ENCODE peak calls at places on chromosome 1, in four cellular contexts. One of them, this sample, is unnamed.

GRCh38 chr1:8055973-8056372 is 29.9 kb upstream of the ERRFI1 start:
- DNase-seq in AG04450: no peak
- DNase-seq in CD8-positive, alpha-beta T cell: no peak
- DNase-seq in AG09309: peak
- DNase-seq in this sample: no peak

GRCh38 chr1:59947047-59947938 is 20.7 kb upstream of the CYP2J2 start:
- DNase-seq in AG09309: peak
- DNase-seq in CD8-positive, alpha-beta T cell: peak
- DNase-seq in AG04450: peak
- DNase-seq in this sample: peak

GRCh38 chr1:112172294-112172882 is 182.9 kb upstream of the KCND3 start:
- DNase-seq in AG09309: peak
- DNase-seq in CD8-positive, alpha-beta T cell: no peak
- DNase-seq in AG04450: peak
- DNase-seq in this sample: no peak

GRCh38 chr1:91610102-91610501 is 109.5 kb downstream of the CDC7 start:
- DNase-seq in AG09309: no peak
- DNase-seq in CD8-positive, alpha-beta T cell: no peak
- DNase-seq in AG04450: no peak
- DNase-seq in this sample: no peak

GRCh38 chr1:21857840-21858670 is 46.0 kb downstream of the LDLRAD2 start:
- DNase-seq in AG09309: no peak
- DNase-seq in AG04450: no peak
- DNase-seq in CD8-positive, alpha-beta T cell: no peak
- DNase-seq in this sample: no peak

GRCh38 chr1:220528679-220529529 is 968 bp downstream of the MARK1 start:
- DNase-seq in AG09309: no peak
- DNase-seq in AG04450: no peak
- DNase-seq in CD8-positive, alpha-beta T cell: no peak
- DNase-seq in this sample: no peak

GRCh38 chr1:208292913-208293312 is 48.7 kb upstream of the PLXNA2 start:
- DNase-seq in AG09309: no peak
- DNase-seq in CD8-positive, alpha-beta T cell: no peak
- DNase-seq in AG04450: no peak
- DNase-seq in this sample: no peak

GRCh38 chr1:225896937-225897549 is 8.1 kb upstream of the LEFTY1 start:
- DNase-seq in AG09309: no peak
- DNase-seq in AG04450: no peak
- DNase-seq in CD8-positive, alpha-beta T cell: peak
- DNase-seq in this sample: no peak

GRCh38 chr1:47405697-47406096 is 10.4 kb upstream of the FOXE3 start:
- DNase-seq in AG04450: no peak
- DNase-seq in CD8-positive, alpha-beta T cell: no peak
- DNase-seq in AG09309: no peak
- DNase-seq in this sample: no peak

GRCh38 chr1:21573971-21574458 is 64.8 kb downstream of the ALPL start:
- DNase-seq in AG09309: no peak
- DNase-seq in CD8-positive, alpha-beta T cell: no peak
- DNase-seq in AG04450: no peak
- DNase-seq in this sample: no peak

GRCh38 chr1:211642870-211643269 is 32.6 kb downstream of the NEK2 start:
- DNase-seq in CD8-positive, alpha-beta T cell: no peak
- DNase-seq in AG04450: no peak
- DNase-seq in AG09309: no peak
- DNase-seq in this sample: no peak

GRCh38 chr1:47963568-47963973 is 33.6 kb downstream of the TRABD2B start:
- DNase-seq in AG09309: no peak
- DNase-seq in CD8-positive, alpha-beta T cell: no peak
- DNase-seq in AG04450: no peak
- DNase-seq in this sample: no peak

GRCh38 chr1:24386241-24386640 is 27.3 kb downstream of the STPG1 start:
- DNase-seq in AG04450: no peak
- DNase-seq in AG09309: no peak
- DNase-seq in CD8-positive, alpha-beta T cell: no peak
- DNase-seq in this sample: no peak

GRCh38 chr1:223114871-223115270 is 28.2 kb downstream of the TLR5 start:
- DNase-seq in AG04450: no peak
- DNase-seq in AG09309: no peak
- DNase-seq in CD8-positive, alpha-beta T cell: no peak
- DNase-seq in this sample: no peak

GRCh38 chr1:153688283-153688682 is 9.8 kb downstream of the NPR1 start:
- DNase-seq in AG04450: no peak
- DNase-seq in AG09309: no peak
- DNase-seq in CD8-positive, alpha-beta T cell: no peak
- DNase-seq in this sample: no peak

GRCh38 chr1:167431261-167431908 is 86.9 kb downstream of the CD247 start:
- DNase-seq in AG09309: no peak
- DNase-seq in AG04450: no peak
- DNase-seq in CD8-positive, alpha-beta T cell: no peak
- DNase-seq in this sample: no peak

GRCh38 chr1:22257286-22258275 is 114.7 kb upstream of the WNT4 start:
- DNase-seq in CD8-positive, alpha-beta T cell: no peak
- DNase-seq in AG09309: no peak
- DNase-seq in AG04450: no peak
- DNase-seq in this sample: no peak

GRCh38 chr1:208234721-208235120 is 9.5 kb downstream of the PLXNA2 start:
- DNase-seq in AG09309: no peak
- DNase-seq in AG04450: no peak
- DNase-seq in CD8-positive, alpha-beta T cell: no peak
- DNase-seq in this sample: no peak

GRCh38 chr1:17194133-17194475 is 10.8 kb upstream of the PADI1 start:
- DNase-seq in AG04450: no peak
- DNase-seq in AG09309: no peak
- DNase-seq in CD8-positive, alpha-beta T cell: no peak
- DNase-seq in this sample: no peak

GRCh38 chr1:7784492-7785071 is 491 bp downstream of the PER3 start:
- DNase-seq in AG04450: no peak
- DNase-seq in CD8-positive, alpha-beta T cell: no peak
- DNase-seq in AG09309: no peak
- DNase-seq in this sample: no peak

GRCh38 chr1:42956739-42957138 is 1.9 kb downstream of the SLC2A1 start:
- DNase-seq in AG09309: no peak
- DNase-seq in CD8-positive, alpha-beta T cell: no peak
- DNase-seq in AG04450: no peak
- DNase-seq in this sample: no peak

GRCh38 chr1:27192039-27192529 is 37.2 kb upstream of the SLC9A1 start:
- DNase-seq in AG04450: no peak
- DNase-seq in AG09309: no peak
- DNase-seq in CD8-positive, alpha-beta T cell: no peak
- DNase-seq in this sample: no peak

GRCh38 chr1:229012823-229013222 is 258.1 kb upstream of the RAB4A start:
- DNase-seq in AG04450: no peak
- DNase-seq in AG09309: no peak
- DNase-seq in CD8-positive, alpha-beta T cell: no peak
- DNase-seq in this sample: no peak

GRCh38 chr1:197224160-197224559 is 43.9 kb upstream of the CRB1 start:
- DNase-seq in CD8-positive, alpha-beta T cell: no peak
- DNase-seq in AG04450: no peak
- DNase-seq in AG09309: no peak
- DNase-seq in this sample: no peak

GRCh38 chr1:160454371-160455152 is 54.2 kb downstream of the VANGL2 start:
- DNase-seq in CD8-positive, alpha-beta T cell: no peak
- DNase-seq in AG09309: no peak
- DNase-seq in AG04450: no peak
- DNase-seq in this sample: no peak

GRCh38 chr1:223670458-223671159 is 5.1 kb upstream of the CAPN8 start:
- DNase-seq in CD8-positive, alpha-beta T cell: no peak
- DNase-seq in AG09309: no peak
- DNase-seq in AG04450: no peak
- DNase-seq in this sample: no peak

GRCh38 chr1:182205378-182206022 is 144.0 kb upstream of the ZNF648 start:
- DNase-seq in AG04450: no peak
- DNase-seq in CD8-positive, alpha-beta T cell: no peak
- DNase-seq in AG09309: no peak
- DNase-seq in this sample: no peak

GRCh38 chr1:21919520-21919919 is 17.6 kb downstream of the HSPG2 start:
- DNase-seq in CD8-positive, alpha-beta T cell: no peak
- DNase-seq in AG09309: no peak
- DNase-seq in AG04450: peak
- DNase-seq in this sample: no peak

GRCh38 chr1:204073837-204074273 is 940 bp downstream of the SOX13 start:
- DNase-seq in AG09309: no peak
- DNase-seq in AG04450: no peak
- DNase-seq in CD8-positive, alpha-beta T cell: no peak
- DNase-seq in this sample: no peak

GRCh38 chr1:176102243-176102642 is 104.8 kb downstream of the COP1 start:
- DNase-seq in AG09309: no peak
- DNase-seq in CD8-positive, alpha-beta T cell: no peak
- DNase-seq in AG04450: no peak
- DNase-seq in this sample: no peak

GRCh38 chr1:57222801-57223200 is 201.1 kb downstream of the DAB1 start:
- DNase-seq in CD8-positive, alpha-beta T cell: no peak
- DNase-seq in AG04450: no peak
- DNase-seq in AG09309: no peak
- DNase-seq in this sample: no peak

GRCh38 chr1:235503333-235504121 is 725 bp downstream of the B3GALNT2 start:
- DNase-seq in CD8-positive, alpha-beta T cell: no peak
- DNase-seq in AG04450: no peak
- DNase-seq in AG09309: no peak
- DNase-seq in this sample: no peak

GRCh38 chr1:234408757-234409156 is 35.5 kb downstream of the COA6 start:
- DNase-seq in CD8-positive, alpha-beta T cell: peak
- DNase-seq in AG09309: no peak
- DNase-seq in AG04450: no peak
- DNase-seq in this sample: no peak

GRCh38 chr1:36133484-36133883 is 8.5 kb upstream of the COL8A2 start:
- DNase-seq in CD8-positive, alpha-beta T cell: no peak
- DNase-seq in AG09309: peak
- DNase-seq in AG04450: peak
- DNase-seq in this sample: peak

GRCh38 chr1:16018749-16019515 is 1.1 kb upstream of the HSPB7 start:
- DNase-seq in AG04450: no peak
- DNase-seq in AG09309: no peak
- DNase-seq in CD8-positive, alpha-beta T cell: no peak
- DNase-seq in this sample: no peak

GRCh38 chr1:86227026-86227425 is 70.5 kb upstream of the COL24A1 start:
- DNase-seq in AG09309: no peak
- DNase-seq in AG04450: no peak
- DNase-seq in CD8-positive, alpha-beta T cell: no peak
- DNase-seq in this sample: no peak

GRCh38 chr1:203142124-203142523 is 14.6 kb downstream of the ADORA1 start:
- DNase-seq in AG04450: no peak
- DNase-seq in AG09309: no peak
- DNase-seq in CD8-positive, alpha-beta T cell: no peak
- DNase-seq in this sample: no peak

GRCh38 chr1:231421616-231421970 is 494 bp downstream of the EGLN1 start:
- DNase-seq in AG04450: no peak
- DNase-seq in CD8-positive, alpha-beta T cell: no peak
- DNase-seq in AG09309: no peak
- DNase-seq in this sample: no peak

GRCh38 chr1:156177918-156178654 is 15.8 kb upstream of the SLC25A44 start:
- DNase-seq in CD8-positive, alpha-beta T cell: no peak
- DNase-seq in AG09309: no peak
- DNase-seq in AG04450: no peak
- DNase-seq in this sample: no peak
- TF ChIP-seq CTCF in CD8-positive, alpha-beta T cell: no peak
- TF ChIP-seq CTCF in AG09309: no peak
- TF ChIP-seq CTCF in AG04450: no peak
- TF ChIP-seq CTCF in this sample: no peak

GRCh38 chr1:64514197-64514765 is 44.4 kb downstream of the CACHD1 start:
- DNase-seq in CD8-positive, alpha-beta T cell: no peak
- DNase-seq in AG04450: peak
- DNase-seq in AG09309: no peak
- DNase-seq in this sample: peak
- H3K4me3 ChIP-seq in CD8-positive, alpha-beta T cell: no peak
- H3K4me3 ChIP-seq in AG04450: no peak
- H3K4me3 ChIP-seq in AG09309: no peak
- H3K4me3 ChIP-seq in this sample: no peak

GRCh38 chr1:107430540-107431228 is 289.8 kb downstream of the NTNG1 start:
- DNase-seq in CD8-positive, alpha-beta T cell: no peak
- DNase-seq in AG04450: peak
- DNase-seq in AG09309: peak
- DNase-seq in this sample: no peak
- TF ChIP-seq CTCF in CD8-positive, alpha-beta T cell: no peak
- TF ChIP-seq CTCF in AG04450: peak
- TF ChIP-seq CTCF in AG09309: peak
- TF ChIP-seq CTCF in this sample: peak

GRCh38 chr1:10760566-10761502 is 35.6 kb downstream of the CASZ1 start:
- DNase-seq in CD8-positive, alpha-beta T cell: no peak
- DNase-seq in AG09309: no peak
- DNase-seq in AG04450: no peak
- DNase-seq in this sample: no peak
- H3K4me3 ChIP-seq in CD8-positive, alpha-beta T cell: no peak
- H3K4me3 ChIP-seq in AG09309: no peak
- H3K4me3 ChIP-seq in AG04450: no peak
- H3K4me3 ChIP-seq in this sample: no peak

GRCh38 chr1:200969726-200970521 is 53.6 kb downstream of the KIF21B start:
- DNase-seq in CD8-positive, alpha-beta T cell: no peak
- DNase-seq in AG09309: no peak
- DNase-seq in AG04450: no peak
- DNase-seq in this sample: no peak
- TF ChIP-seq CTCF in CD8-positive, alpha-beta T cell: no peak
- TF ChIP-seq CTCF in AG09309: no peak
- TF ChIP-seq CTCF in AG04450: no peak
- TF ChIP-seq CTCF in this sample: no peak

GRCh38 chr1:110872745-110873435 is at the start of gene CD53:
- DNase-seq in CD8-positive, alpha-beta T cell: peak
- DNase-seq in AG04450: no peak
- DNase-seq in AG09309: no peak
- DNase-seq in this sample: no peak
- H3K4me3 ChIP-seq in CD8-positive, alpha-beta T cell: peak
- H3K4me3 ChIP-seq in AG04450: no peak
- H3K4me3 ChIP-seq in AG09309: no peak
- H3K4me3 ChIP-seq in this sample: no peak